ENCODE peak calls at places on chromosomes 16 and 17, in eight cellular contexts. S, W, R, L, K, I, Z and C are unnamed samples.

GRCh38 chr17:73394523-73395450 is 83.0 kb upstream of the CDC42EP4 start:
- DNase-seq in I (no peak), R (no peak), S (no peak), K (no peak), Z (no peak), W (no peak), L (no peak), C (no peak)

GRCh38 chr16:24967074-24967473 is 48.1 kb downstream of the ARHGAP17 start:
- DNase-seq in Z (no peak), K (no peak), I (no peak), R (no peak), L (no peak), S (no peak), W (no peak), C (no peak)

GRCh38 chr17:81309140-81309858 is 14.2 kb upstream of the SLC38A10 start:
- DNase-seq in W (peak; percentile 79), Z (peak; percentile 94), S (peak; percentile 54), R (peak; percentile 99), I (peak; percentile 74), L (peak; percentile 93), K (peak; percentile 72), C (peak; percentile 47)

GRCh38 chr16:1550696-1551095 is 17.2 kb downstream of the TMEM204 start:
- DNase-seq in S (no peak), W (no peak), I (no peak), K (no peak), R (no peak), Z (no peak), L (no peak), C (no peak)

GRCh38 chr17:35407531-35407930 is 24.8 kb downstream of the SLFN12 start:
- DNase-seq in R (no peak), K (no peak), S (no peak), I (no peak), Z (no peak), W (no peak), L (no peak), C (no peak)

GRCh38 chr17:81365148-81365600 is 30.1 kb upstream of the BAHCC1 start:
- DNase-seq in L (peak; percentile 77), Z (peak; percentile 74), S (no peak), W (peak; percentile 81), R (peak; percentile 92), K (peak; percentile 64), I (peak; percentile 76), C (no peak)

GRCh38 chr16:12315330-12316138 is 339.0 kb downstream of the SNX29 start:
- DNase-seq in K (no peak), R (no peak), S (no peak), I (no peak), Z (no peak), W (no peak), L (no peak), C (no peak)

GRCh38 chr17:80694085-80694991 is 149.7 kb downstream of the RPTOR start:
- DNase-seq in R (no peak), L (no peak), S (no peak), W (no peak), K (no peak), Z (no peak), I (no peak), C (no peak)

GRCh38 chr16:86432048-86432447 is 78.3 kb upstream of the FOXF1 start:
- DNase-seq in R (no peak), L (no peak), I (no peak), S (no peak), W (no peak), K (no peak), Z (no peak), C (no peak)

GRCh38 chr17:39618252-39618913 is 8.4 kb upstream of the PPP1R1B start:
- DNase-seq in W (no peak), Z (no peak), R (peak; percentile 84), S (no peak), K (peak; percentile 9), L (no peak), I (no peak), C (no peak)

GRCh38 chr17:33113281-33114010 is 121.8 kb downstream of the SPACA3 start:
- DNase-seq in S (no peak), I (peak; percentile 30), R (no peak), W (no peak), Z (no peak), L (no peak), K (peak; percentile 51), C (no peak)

GRCh38 chr17:31581022-31581483 is 189.6 kb downstream of the RAB11FIP4 start:
- DNase-seq in W (no peak), S (no peak), I (peak; percentile 80), Z (peak; percentile 87), R (peak; percentile 87), L (peak; percentile 71), K (peak; percentile 91), C (no peak)

GRCh38 chr17:40522250-40522960 is 21.0 kb upstream of the TNS4 start:
- DNase-seq in Z (no peak), I (peak; percentile 46), K (no peak), R (peak; percentile 75), S (no peak), W (no peak), L (no peak), C (no peak)

GRCh38 chr16:50844840-50845239 is 103.0 kb downstream of the CYLD start:
- DNase-seq in I (no peak), K (no peak), L (no peak), R (peak; percentile 32), S (no peak), W (no peak), Z (no peak), C (no peak)

GRCh38 chr17:58677204-58677880 is 14.5 kb downstream of the TEX14 start:
- DNase-seq in L (no peak), W (no peak), I (peak; percentile 82), R (no peak), Z (no peak), K (peak; percentile 71), S (peak; percentile 19), C (no peak)

GRCh38 chr17:76843703-76844484 is 24.3 kb upstream of the MGAT5B start:
- DNase-seq in K (no peak), Z (no peak), R (no peak), W (no peak), I (no peak), L (no peak), S (no peak), C (no peak)

GRCh38 chr17:76840443-76840767 is 27.8 kb upstream of the MGAT5B start:
- DNase-seq in I (no peak), Z (no peak), K (no peak), R (no peak), S (no peak), W (peak; percentile 14), L (no peak), C (no peak)

GRCh38 chr17:76841776-76842405 is 26.3 kb upstream of the MGAT5B start:
- DNase-seq in K (no peak), L (no peak), W (peak; percentile 45), R (no peak), I (no peak), Z (no peak), S (no peak), C (no peak)

GRCh38 chr17:76844485-76844829 is 23.7 kb upstream of the MGAT5B start:
- DNase-seq in L (no peak), K (no peak), I (no peak), Z (no peak), S (no peak), W (no peak), R (no peak), C (no peak)

GRCh38 chr17:76840884-76841775 is 27.1 kb upstream of the MGAT5B start:
- DNase-seq in K (no peak), I (no peak), Z (no peak), W (peak; percentile 10), S (no peak), R (no peak), L (no peak), C (no peak)
- TF ChIP-seq CTCF in K (no peak), I (no peak), Z (no peak), W (no peak), S (no peak), R (no peak), L (no peak), C (no peak)

GRCh38 chr17:78144146-78144719 is 2.0 kb upstream of the C17orf99 start:
- DNase-seq in I (peak; percentile 96), S (peak; percentile 73), W (peak; percentile 84), R (peak; percentile 93), K (peak; percentile 90), Z (peak; percentile 92), L (peak; percentile 75), C (no peak)
- TF ChIP-seq CTCF in I (no peak), S (no peak), W (peak; percentile 18), R (no peak), K (no peak), Z (no peak), L (no peak), C (no peak)

GRCh38 chr17:76709077-76709950 is 1.5 kb downstream of the MXRA7 start:
- DNase-seq in K (peak; percentile 98), S (no peak), L (peak; percentile 67), W (peak; percentile 82), Z (peak; percentile 87), I (peak; percentile 97), R (peak; percentile 95), C (no peak)

GRCh38 chr17:76710863-76711611 is at the start of gene MXRA7:
- DNase-seq in R (peak; percentile 93), Z (peak; percentile 86), W (peak; percentile 78), L (peak; percentile 60), S (peak; percentile 39), K (peak; percentile 61), I (peak; percentile 51), C (peak; percentile 65)

GRCh38 chr17:76706817-76707216 is 3.9 kb downstream of the MXRA7 start:
- DNase-seq in K (no peak), R (no peak), L (no peak), W (no peak), S (no peak), Z (no peak), I (no peak), C (no peak)

GRCh38 chr17:76704799-76705198 is 6.0 kb downstream of the MXRA7 start:
- DNase-seq in S (no peak), L (no peak), I (no peak), R (no peak), K (no peak), Z (no peak), W (no peak), C (no peak)

DNA sequence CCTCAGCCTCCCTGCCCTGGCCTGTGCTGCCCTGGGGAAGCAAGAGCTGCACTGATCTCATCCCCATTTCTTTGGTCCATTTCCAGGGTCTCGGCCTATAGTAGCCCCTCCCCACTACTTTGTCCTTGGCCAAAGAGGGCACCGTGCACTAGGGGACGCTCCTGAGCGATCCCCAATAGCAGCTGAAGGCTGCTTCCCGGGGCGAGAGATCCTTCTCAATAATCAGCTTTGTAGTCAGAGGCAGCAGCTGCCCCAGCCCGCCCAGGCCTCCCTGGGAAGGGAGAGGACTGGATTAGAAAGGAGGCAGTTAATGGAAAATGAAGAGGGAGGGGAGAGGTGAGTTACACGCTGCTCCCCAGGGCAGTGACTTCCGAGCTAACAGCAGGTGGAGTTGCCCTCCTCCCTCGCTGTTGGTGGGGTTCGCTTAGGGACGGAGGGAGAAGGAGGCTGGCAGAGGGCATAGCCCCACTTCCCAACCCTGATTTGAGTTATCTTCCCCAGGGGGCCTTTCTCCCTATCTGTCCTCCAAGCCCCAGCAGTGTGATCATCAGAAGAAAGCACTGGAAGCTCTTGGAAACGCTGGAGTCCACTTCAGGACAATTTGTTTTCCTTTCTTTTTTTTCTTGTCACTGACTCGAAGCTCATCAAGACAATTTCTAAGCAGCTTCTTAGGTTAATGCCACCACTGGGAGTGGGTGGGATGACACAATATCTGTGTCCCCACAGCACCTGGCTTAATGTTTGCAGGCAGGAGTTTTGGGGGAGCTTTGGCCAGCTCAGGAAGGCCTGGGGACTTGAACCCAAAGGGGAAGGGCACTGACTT is 2.6 kb downstream of the MXRA7 start:
- DNase-seq in S (no peak), Z (no peak), L (no peak), R (no peak), K (peak; percentile 62), W (peak; percentile 69), I (no peak), C (peak; percentile 75)
- TF ChIP-seq CTCF in S (peak; percentile 5), Z (peak; percentile 18), L (no peak), R (no peak), K (peak; percentile 66), W (peak; percentile 52), I (peak; percentile 23), C (no peak)

GRCh38 chr17:57602896-57603295 is 142.2 kb downstream of the CCDC182 start:
- DNase-seq in I (no peak), K (no peak), S (no peak), R (no peak), W (no peak), Z (no peak), L (no peak), C (no peak)
- TF ChIP-seq CTCF in I (no peak), K (no peak), S (no peak), R (no peak), W (no peak), Z (no peak), L (no peak), C (no peak)